ENCODE peak calls at places on chromosomes 11 and 22, in five cellular contexts. R is neuronal stem cell, D is heart right ventricle, H is kidney epithelial cell, P is colonic mucosa. I is an unnamed sample.

GRCh38 chr11:66012946-66013761 is 1.3 kb downstream of the CST6 start:
- DNase-seq in R (no peak), D (no peak), H (no peak), P (no peak), I (no peak)

GRCh38 chr11:360326-361280 is 8.7 kb upstream of the B4GALNT4 start:
- DNase-seq in R (no peak), D (no peak), H (no peak), P (no peak), I (no peak)

GRCh38 chr11:102345923-102346322 is 1.1 kb upstream of the BIRC2 start:
- DNase-seq in R (peak; percentile 1), D (no peak), H (peak; percentile 63), P (no peak), I (no peak)

GRCh38 chr11:30855383-30856006 is 269.3 kb upstream of the MPPED2 start:
- DNase-seq in R (no peak), D (no peak), H (no peak), P (no peak), I (no peak)

GRCh38 chr22:50011447-50012200 is 941 bp downstream of the IL17REL start:
- DNase-seq in R (no peak), D (no peak), H (no peak), P (no peak), I (no peak)

GRCh38 chr11:86849679-86850078 is 49.3 kb downstream of the PRSS23 start:
- DNase-seq in R (no peak), D (no peak), H (no peak), P (no peak), I (no peak)

GRCh38 chr11:113162590-113162961 is 151.8 kb upstream of the TTC12 start:
- DNase-seq in R (no peak), D (no peak), H (no peak), P (no peak), I (no peak)

GRCh38 chr11:74749127-74749964 is 697 bp downstream of the RNF169 start:
- DNase-seq in R (no peak), D (peak; percentile 62), H (no peak), P (peak; percentile 53), I (no peak)

GRCh38 chr11:99198215-99198614 is 177.5 kb downstream of the CNTN5 start:
- DNase-seq in R (no peak), D (no peak), H (no peak), P (no peak), I (no peak)

DNA sequence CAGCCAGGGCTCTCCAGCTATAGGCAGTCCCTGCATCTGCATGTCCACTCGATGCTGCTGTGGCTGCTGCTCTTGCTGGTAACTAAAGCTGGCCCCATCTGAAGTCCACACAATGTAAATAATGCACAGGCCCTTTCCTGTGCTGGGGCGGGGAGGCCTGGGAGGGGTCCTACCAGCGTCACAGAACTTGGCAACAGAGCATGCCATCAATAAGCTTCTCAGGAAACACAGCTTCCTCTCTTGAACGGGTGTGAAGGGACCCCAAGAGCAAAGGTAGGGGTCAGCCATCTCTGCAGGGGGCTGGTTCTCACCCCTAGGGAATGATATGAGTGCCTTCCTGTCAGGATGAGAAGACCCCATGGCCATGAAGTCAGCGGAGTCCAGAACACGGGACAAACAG is 39.0 kb upstream of the LYVE1 start:
- DNase-seq in R (no peak), D (no peak), H (no peak), P (peak; percentile 18), I (no peak)
- H3K4me3 ChIP-seq in R (no peak overlapping the region), D (no peak overlapping the region), H (no peak overlapping the region), P (no peak overlapping the region), I (no peak overlapping the region)

GRCh38 chr11:67572305-67572704 is 11.3 kb upstream of the GSTP1 start:
- DNase-seq in R (no peak), D (no peak), H (no peak), P (no peak), I (no peak)

GRCh38 chr11:67576742-67577475 is 6.7 kb upstream of the GSTP1 start:
- DNase-seq in R (no peak), D (no peak), H (no peak), P (no peak), I (no peak)

GRCh38 chr11:67572747-67573419 is 10.7 kb upstream of the GSTP1 start:
- DNase-seq in R (no peak), D (peak; percentile 34), H (no peak), P (peak; percentile 64), I (peak; percentile 43)

DNA sequence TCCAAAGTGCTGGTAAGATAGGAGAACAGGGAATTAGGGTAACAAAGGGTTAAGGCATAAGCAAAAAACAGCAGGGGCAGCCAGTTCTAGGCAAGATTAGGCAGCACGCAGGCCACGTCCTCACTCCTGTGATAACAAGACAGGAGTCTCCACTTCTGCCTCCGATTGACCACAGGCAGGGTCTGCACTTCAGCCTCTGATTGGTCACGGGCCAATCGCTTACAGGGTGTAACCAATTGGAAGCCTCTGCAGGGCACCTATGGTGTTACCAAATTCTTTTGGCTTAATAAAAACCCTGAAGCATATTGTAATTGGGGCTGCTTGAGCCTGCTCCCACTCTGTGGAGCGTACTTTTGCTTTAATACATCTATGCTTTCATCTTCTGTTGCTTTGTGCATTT is 12.2 kb upstream of the GSTP1 start:
- DNase-seq in R (no peak), D (no peak), H (no peak), P (no peak), I (no peak)
- H3K4me3 ChIP-seq in R (no peak overlapping the region), D (no peak overlapping the region), H (no peak overlapping the region), P (no peak overlapping the region), I (no peak overlapping the region)

DNA sequence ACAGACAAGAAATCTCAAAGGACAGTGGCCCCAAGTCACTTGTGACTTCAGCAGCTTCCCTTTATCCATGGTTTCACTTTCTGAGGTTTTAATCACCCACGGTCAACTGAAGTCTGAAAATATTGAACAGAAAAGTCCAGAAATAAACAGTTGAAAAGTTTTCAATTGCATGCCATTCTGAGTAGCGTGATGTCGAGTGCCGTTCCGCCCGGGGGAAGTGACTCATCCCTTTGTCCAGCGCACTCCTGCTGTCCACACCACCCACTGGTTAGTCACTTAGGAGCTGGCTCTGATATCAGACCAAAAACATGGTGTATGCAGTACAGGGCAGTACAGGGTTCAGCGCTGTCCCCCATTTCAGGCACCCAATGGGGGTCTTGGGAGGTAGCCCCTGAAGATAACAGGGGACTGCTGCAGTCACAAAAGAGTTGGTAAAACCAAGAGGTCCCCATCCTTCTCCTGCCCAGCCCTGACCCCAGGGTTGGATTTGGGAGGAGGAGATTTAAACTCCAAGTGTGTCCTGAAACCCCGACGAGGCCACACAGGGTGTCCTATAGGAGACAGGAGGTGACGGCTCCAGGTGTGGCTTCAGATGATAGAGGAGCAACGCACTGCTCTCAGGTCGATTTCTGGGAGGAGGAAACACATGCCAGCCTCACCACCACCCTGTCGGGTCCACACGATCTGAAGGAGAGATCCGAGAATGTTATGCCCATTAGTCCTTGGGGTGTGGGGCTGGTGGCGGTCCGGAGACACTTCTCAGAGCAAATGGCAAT is 390.1 kb downstream of the CTTN start:
- DNase-seq in R (no peak), D (no peak), H (peak; percentile 73), P (no peak), I (no peak)
- H3K4me3 ChIP-seq in R (no peak overlapping the region), D (no peak overlapping the region), H (no peak overlapping the region), P (no peak overlapping the region), I (no peak overlapping the region)

GRCh38 chr22:26656896-26657851 is at the start of gene MIAT:
- DNase-seq in R (peak; percentile 69), D (no peak), H (no peak), P (peak; percentile 34), I (no peak)

GRCh38 chr22:26662160-26662559 is 4.8 kb downstream of the MIAT start:
- DNase-seq in R (no peak), D (no peak), H (no peak), P (no peak), I (no peak)

GRCh38 chr22:26660961-26661578 is 3.7 kb downstream of the MIAT start:
- DNase-seq in R (peak; percentile 80), D (no peak), H (no peak), P (no peak), I (no peak)

GRCh38 chr22:26658671-26659478 is 1.5 kb downstream of the MIAT start:
- DNase-seq in R (peak; percentile 72), D (no peak), H (peak; percentile 93), P (peak; percentile 54), I (no peak)

DNA sequence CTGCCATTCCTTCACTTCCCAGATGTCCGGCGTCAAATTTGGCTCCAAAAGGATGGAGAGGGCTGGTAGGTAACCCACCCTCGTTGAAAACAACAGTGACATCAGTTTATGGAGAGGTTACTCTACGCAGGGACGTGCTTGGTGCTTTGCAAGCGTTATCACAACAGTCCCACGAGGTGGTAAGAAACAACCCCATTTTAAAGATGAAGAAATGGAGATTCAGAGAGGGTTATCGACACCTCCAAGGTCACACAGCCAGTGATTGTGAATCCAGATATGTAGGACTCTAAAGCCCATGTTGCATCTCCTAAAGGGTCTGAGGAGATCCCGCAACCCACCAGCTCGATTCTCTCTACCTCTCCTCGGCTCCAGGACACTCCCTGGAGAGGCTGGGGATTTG is 773 bp downstream of the MIAT start:
- DNase-seq in R (no peak), D (no peak), H (no peak), P (no peak), I (no peak)
- H3K4me3 ChIP-seq in R (peak overlapping the region; percentile 92), D (no peak overlapping the region), H (peak overlapping the region; percentile 17), P (peak overlapping the region; percentile 33), I (peak overlapping the region; percentile 44)

GRCh38 chr22:39291501-39291900 is 27.9 kb downstream of the RPL3 start:
- DNase-seq in R (no peak), D (no peak), H (no peak), P (no peak), I (no peak)

GRCh38 chr22:39290724-39291161 is 28.7 kb downstream of the RPL3 start:
- DNase-seq in R (no peak), D (peak; percentile 81), H (peak; percentile 86), P (no peak), I (no peak)

GRCh38 chr22:39292002-39292401 is 27.4 kb downstream of the RPL3 start:
- DNase-seq in R (no peak), D (no peak), H (no peak), P (no peak), I (no peak)

GRCh38 chr22:39293766-39294368 is 25.6 kb downstream of the RPL3 start:
- DNase-seq in R (no peak), D (no peak), H (no peak), P (no peak), I (no peak)

GRCh38 chr22:39292561-39293074 is 26.8 kb downstream of the RPL3 start:
- DNase-seq in R (peak; percentile 45), D (peak; percentile 90), H (peak; percentile 92), P (peak; percentile 90), I (no peak)
- H3K4me3 ChIP-seq in R (no peak overlapping the region), D (no peak overlapping the region), H (no peak overlapping the region), P (no peak overlapping the region), I (no peak overlapping the region)

GRCh38 chr11:117794772-117795629 is 2.0 kb downstream of the DSCAML1 start:
- DNase-seq in R (no peak), D (no peak), H (no peak), P (no peak), I (no peak)
- H3K4me3 ChIP-seq in R (no peak overlapping the region), D (no peak overlapping the region), H (no peak overlapping the region), P (no peak overlapping the region), I (peak overlapping the region; percentile 33)

I was measured in iPS DF 6.9.